ENCODE peak calls at places on chromosomes 16 and 17, in six cellular contexts. Y is pancreas; T is NK-92 treated with Interleukin-12 subunit alpha and Interleukin-12 subunit beta, amount 100 ng/mL, for 24 hours; I is left ventricle myocardium inferior; G is HEK293T; J is T47D. Q is an unnamed sample.

GRCh38 chr17:12773153-12773552 is 16.1 kb upstream of the ARHGAP44 start:
- DNase-seq in Y (no peak), I (no peak), J (no peak), G (no peak), T (no peak), Q (no peak)

GRCh38 chr17:73142763-73143395 is 21.9 kb upstream of the SSTR2 start:
- DNase-seq in T (no peak), Y (no peak), G (no peak), I (no peak), J (no peak), Q (no peak)

GRCh38 chr17:55576237-55576998 is 65.2 kb upstream of the SMIM36 start:
- DNase-seq in I (no peak), G (no peak), Y (no peak), T (no peak), J (no peak), Q (no peak)

GRCh38 chr16:71846443-71846842 is 667 bp downstream of the ATXN1L start:
- DNase-seq in Y (no peak), J (peak; percentile 37), I (no peak), G (peak; percentile 20), T (no peak), Q (no peak)

GRCh38 chr16:21722771-21723460 is 59.1 kb downstream of the OTOA start:
- DNase-seq in T (no peak), J (no peak), G (no peak), Y (no peak), I (no peak), Q (no peak)

GRCh38 chr16:8907096-8907495 is 24.9 kb downstream of the LITAFD start:
- DNase-seq in J (no peak), G (no peak), I (no peak), T (no peak), Y (no peak), Q (no peak)

GRCh38 chr16:49598386-49599170 is 225.0 kb downstream of the C16orf78 start:
- DNase-seq in T (no peak), Y (no peak), J (no peak), I (no peak), G (no peak), Q (no peak)

GRCh38 chr17:13931752-13932477 is 137.4 kb upstream of the COX10 start:
- DNase-seq in T (no peak), I (peak; percentile 68), J (no peak), G (no peak), Y (peak; percentile 3), Q (no peak)

GRCh38 chr17:44797809-44798208 is 32.3 kb downstream of the GJC1 start:
- DNase-seq in Y (no peak), I (no peak), G (no peak), J (no peak), T (no peak), Q (no peak)

GRCh38 chr16:68646948-68647659 is 2.0 kb downstream of the CDH3 start:
- DNase-seq in T (no peak), G (no peak), Y (no peak), I (no peak), J (no peak), Q (no peak)

GRCh38 chr17:3012926-3013581 is 50.4 kb downstream of the OR1D5 start:
- DNase-seq in Y (peak; percentile 56), I (peak; percentile 44), J (peak; percentile 52), G (peak; percentile 79), T (peak; percentile 11), Q (no peak)

GRCh38 chr17:7951143-7951792 is 19.3 kb downstream of the CNTROB start:
- DNase-seq in G (no peak), T (no peak), Y (no peak), I (no peak), J (no peak), Q (no peak)

GRCh38 chr16:67006930-67007658 is 18.7 kb downstream of the CES4A start:
- DNase-seq in Y (no peak), T (no peak), I (no peak), G (no peak), J (no peak), Q (no peak)

GRCh38 chr17:67506966-67507365 is 129.9 kb downstream of the PITPNC1 start:
- DNase-seq in J (no peak), T (no peak), I (no peak), Y (no peak), G (no peak), Q (no peak)

GRCh38 chr16:59060212-59060611 is 326.1 kb upstream of the GOT2 start:
- DNase-seq in I (no peak), G (no peak), Y (no peak), T (no peak), J (no peak), Q (no peak)

GRCh38 chr17:50274142-50274944 is at the start of gene TMEM92:
- DNase-seq in G (peak; percentile 59), Y (peak; percentile 28), I (no peak), T (no peak), J (peak; percentile 74), Q (no peak)

GRCh38 chr17:9294661-9295210 is 273.4 kb downstream of the NTN1 start:
- DNase-seq in I (no peak), J (no peak), G (no peak), Y (no peak), T (no peak), Q (no peak)

GRCh38 chr17:45338996-45339535 is 22.2 kb upstream of the MAP3K14 start:
- DNase-seq in Y (no peak), G (no peak), T (no peak), I (no peak), J (no peak), Q (no peak)

GRCh38 chr17:65529761-65530157 is 31.7 kb downstream of the AXIN2 start:
- DNase-seq in T (no peak), J (no peak), I (no peak), G (no peak), Y (no peak), Q (no peak)

GRCh38 chr16:75204410-75204758 is 2.6 kb downstream of the CTRB2 start:
- DNase-seq in T (no peak), G (no peak), I (peak; percentile 8), J (no peak), Y (peak; percentile 26), Q (no peak)

GRCh38 chr16:28504707-28505404 is 1.8 kb downstream of the IL27 start:
- DNase-seq in T (no peak), I (no peak), J (peak; percentile 93), Y (no peak), G (no peak), Q (no peak)

GRCh38 chr16:57676624-57677085 is 8.5 kb downstream of the ADGRG3 start:
- DNase-seq in T (no peak), Y (no peak), I (no peak), J (peak; percentile 22), G (no peak), Q (no peak)

GRCh38 chr16:77873066-77873465 is 84.7 kb downstream of the VAT1L start:
- DNase-seq in Y (no peak), J (no peak), T (no peak), I (no peak), G (no peak), Q (no peak)

GRCh38 chr16:85665373-85665740 is 23.4 kb downstream of the GINS2 start:
- DNase-seq in I (no peak), J (no peak), G (no peak), T (no peak), Y (no peak), Q (no peak)

GRCh38 chr17:61208301-61209098 is 191.1 kb upstream of the TBX2 start:
- DNase-seq in Y (no peak), I (no peak), T (no peak), J (no peak), G (no peak), Q (no peak)

GRCh38 chr16:73062640-73063283 is 14.8 kb upstream of the ZFHX3 start:
- DNase-seq in G (no peak), J (no peak), T (no peak), I (no peak), Y (no peak), Q (no peak)

GRCh38 chr17:39666601-39667261 is 1.5 kb upstream of the PNMT start:
- DNase-seq in G (no peak), J (no peak), I (peak; percentile 85), T (no peak), Y (no peak), Q (no peak)

GRCh38 chr17:74542166-74542565 is 3.7 kb downstream of the CD300C start:
- DNase-seq in Y (no peak), G (no peak), I (no peak), J (no peak), T (no peak), Q (no peak)

GRCh38 chr16:76386784-76387183 is 109.6 kb downstream of the CNTNAP4 start:
- DNase-seq in I (no peak), T (no peak), J (no peak), Y (no peak), G (no peak), Q (no peak)

GRCh38 chr16:59305850-59306249 is 571.7 kb upstream of the GOT2 start:
- DNase-seq in T (no peak), Y (no peak), I (no peak), J (no peak), G (no peak), Q (no peak)

GRCh38 chr16:26765087-26765486 is 301.6 kb upstream of the C16orf82 start:
- DNase-seq in J (peak; percentile 11), G (peak; percentile 47), I (no peak), Y (no peak), T (no peak), Q (no peak)

GRCh38 chr17:82881900-82882714 is 42.3 kb upstream of the ZNF750 start:
- DNase-seq in I (peak; percentile 57), T (no peak), J (no peak), G (no peak), Y (peak; percentile 49), Q (no peak)

GRCh38 chr16:1526608-1527555 is 6.6 kb upstream of the TMEM204 start:
- DNase-seq in G (no peak), T (no peak), J (no peak), Y (no peak), I (no peak), Q (no peak)

GRCh38 chr16:87507351-87508069 is 14.7 kb upstream of the ZCCHC14 start:
- DNase-seq in T (no peak), I (no peak), G (no peak), Y (no peak), J (no peak), Q (no peak)

GRCh38 chr17:11303773-11304394 is 62.9 kb downstream of the SHISA6 start:
- DNase-seq in J (no peak), G (no peak), T (no peak), I (no peak), Y (no peak), Q (no peak)

GRCh38 chr17:29376667-29377268 is 13.4 kb upstream of the TAOK1 start:
- DNase-seq in Y (no peak), T (no peak), G (no peak), J (no peak), I (peak; percentile 26), Q (no peak)

GRCh38 chr17:55668581-55668980 is 54.1 kb downstream of the TMEM100 start:
- DNase-seq in T (no peak), Y (no peak), G (no peak), J (peak; percentile 3), I (no peak), Q (no peak)

GRCh38 chr16:50881953-50882352 is 140.1 kb downstream of the CYLD start:
- DNase-seq in T (no peak), J (no peak), Y (no peak), G (no peak), I (no peak), Q (no peak)

GRCh38 chr17:44988256-44988942 is 20.3 kb upstream of the C1QL1 start:
- DNase-seq in G (no peak), J (no peak), I (no peak), Y (no peak), T (no peak), Q (no peak)